ENCODE peak calls at places on chromosomes 13 and 19, in four cellular contexts. W is tibial artery, U is osteoblast, G is pancreas. M is an unnamed sample. For H3K4me1 and H3K36me3, the result is how much of the 10 kb centered on the place peaks cover.

GRCh38 chr13:97226788-97227627 is 4.9 kb downstream of the MBNL2 start:
- DNase-seq in W (no peak), U (no peak), G (no peak), M (peak)

GRCh38 chr19:27822336-27822735 is 1390.6 kb downstream of the UQCRFS1 start:
- DNase-seq in W (no peak), U (no peak), G (no peak), M (no peak)

GRCh38 chr13:111915104-111915551 is 151.8 kb upstream of the SOX1 start:
- DNase-seq in W (no peak), U (peak), G (no peak), M (no peak)

GRCh38 chr13:100916943-100917342 is 242.3 kb upstream of the TMTC4 start:
- DNase-seq in W (no peak), U (no peak), G (no peak), M (no peak)

GRCh38 chr13:81334481-81334880 is 993.6 kb upstream of the SPRY2 start:
- DNase-seq in W (no peak), U (no peak), G (no peak), M (no peak)

GRCh38 chr13:78862460-78862859 is 203.5 kb upstream of the OBI1 start:
- DNase-seq in W (no peak), U (no peak), G (no peak), M (no peak)

GRCh38 chr13:24864579-24864978 is 100.6 kb downstream of the RNF17 start:
- DNase-seq in W (no peak), U (no peak), G (no peak), M (no peak)

GRCh38 chr19:58261968-58262921 is 16.5 kb upstream of the ZNF8 start:
- DNase-seq in W (no peak), U (no peak), G (no peak), M (no peak)

GRCh38 chr13:30147380-30147779 is 160.0 kb downstream of the KATNAL1 start:
- DNase-seq in W (no peak), U (no peak), G (no peak), M (no peak)

GRCh38 chr13:76799696-76800095 is 86.5 kb downstream of the KCTD12 start:
- DNase-seq in W (no peak), U (peak), G (no peak), M (no peak)

GRCh38 chr13:43119206-43119605 is 95.8 kb downstream of the DNAJC15 start:
- DNase-seq in W (no peak), U (no peak), G (no peak), M (no peak)

GRCh38 chr19:51311388-51312257 is at the start of gene IGLON5:
- DNase-seq in W (no peak), U (peak), G (no peak), M (no peak)

GRCh38 chr13:79829880-79830279 is 348.9 kb downstream of the NDFIP2 start:
- DNase-seq in W (no peak), U (no peak), G (no peak), M (no peak)

GRCh38 chr19:14000691-14001365 is 5.3 kb downstream of the RFX1 start:
- DNase-seq in W (no peak), U (no peak), G (no peak), M (no peak)

GRCh38 chr19:14004619-14005380 is 1.3 kb downstream of the RFX1 start:
- DNase-seq in W (peak), U (peak), G (peak), M (no peak)

GRCh38 chr19:14005381-14006084 is 587 bp downstream of the RFX1 start:
- DNase-seq in W (peak), U (peak), G (peak), M (peak)

GRCh38 chr19:14003279-14004051 is 2.7 kb downstream of the RFX1 start:
- DNase-seq in W (no peak), U (peak), G (no peak), M (no peak)

DNA sequence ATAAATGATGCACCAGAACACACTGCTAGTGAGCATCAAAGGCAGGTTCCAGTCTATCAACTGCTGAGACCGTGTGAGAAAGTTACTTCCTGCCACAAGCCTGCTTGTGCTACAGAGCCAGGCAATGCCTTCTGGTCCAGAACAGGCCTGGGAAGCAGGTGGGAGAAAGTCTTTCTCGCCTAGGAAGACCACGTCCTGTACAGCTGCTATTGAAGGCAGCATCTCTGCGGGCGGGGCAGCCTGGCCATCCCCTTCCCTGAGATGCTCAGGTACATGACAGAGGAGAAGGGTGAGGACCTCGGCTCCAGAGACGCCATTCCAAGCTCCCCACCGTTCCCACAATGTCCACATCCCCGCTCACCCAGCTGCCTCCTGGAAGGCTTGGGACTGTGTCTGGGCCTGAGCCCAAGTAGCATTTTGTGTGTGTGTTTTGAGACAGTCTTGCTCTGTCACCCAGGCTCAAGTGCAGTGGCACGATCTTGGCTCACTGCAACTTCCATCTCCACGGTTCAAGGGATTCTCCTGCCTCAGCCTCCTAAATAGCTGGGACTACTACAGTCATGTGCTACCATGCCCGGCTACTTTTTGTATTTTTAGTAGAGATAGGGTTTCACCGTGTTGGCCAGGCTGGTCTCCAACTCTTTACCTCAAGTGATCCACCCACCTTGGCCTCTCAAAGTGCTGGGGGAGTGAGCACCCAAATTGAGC is 3.4 kb downstream of the RFX1 start:
- DNase-seq in W (no peak), U (peak), G (no peak), M (peak)
- H3K4me1 ChIP-seq in W (under half), U (under half), G (under half), M (under half)

GRCh38 chr19:23778566-23778965 is 19.9 kb upstream of the ZNF681 start:
- DNase-seq in W (no peak), U (no peak), G (no peak), M (no peak)
- H3K36me3 ChIP-seq in W (under half), U (under half), G (under half), M (under half)

GRCh38 chr19:13001502-13002388 is 6.5 kb downstream of the NFIX start:
- DNase-seq in W (peak), U (peak), G (no peak), M (no peak)

GRCh38 chr19:13004273-13004672 is 9.0 kb downstream of the NFIX start:
- DNase-seq in W (no peak), U (peak), G (no peak), M (no peak)

GRCh38 chr19:13002970-13003540 is 7.8 kb downstream of the NFIX start:
- DNase-seq in W (no peak), U (no peak), G (no peak), M (no peak)

GRCh38 chr19:13001166-13001501 is 5.9 kb downstream of the NFIX start:
- DNase-seq in W (no peak), U (no peak), G (no peak), M (no peak)

DNA sequence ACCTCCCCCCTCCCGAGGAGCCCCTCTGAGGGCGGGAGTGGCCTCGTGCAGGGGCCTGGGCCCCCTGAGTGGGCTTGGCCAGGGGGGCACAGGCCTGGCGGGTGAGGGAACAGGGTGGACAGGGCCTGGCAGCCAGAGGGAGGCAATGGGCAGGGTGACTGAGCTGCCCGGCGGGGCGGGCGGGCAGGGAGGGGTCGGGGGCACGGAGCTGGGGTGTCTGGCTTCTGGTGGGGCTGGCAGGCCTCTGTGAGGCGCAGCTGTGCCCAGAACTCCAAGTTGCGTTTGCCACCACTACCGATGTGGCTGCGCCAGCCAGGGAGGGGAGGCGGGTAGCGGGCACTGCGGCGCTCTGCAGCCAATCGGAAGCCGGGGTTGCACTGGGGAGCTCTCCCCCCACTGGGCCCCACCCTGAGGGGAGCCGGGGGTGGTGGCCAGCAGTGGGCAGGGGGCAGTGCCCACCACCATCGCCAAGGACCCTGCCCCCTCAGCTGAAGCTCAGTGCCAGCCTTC is 7.2 kb downstream of the NFIX start:
- DNase-seq in W (no peak), U (no peak), G (no peak), M (no peak)
- H3K4me1 ChIP-seq in W (half or more), U (under half), G (under half), M (under half)

GRCh38 chr13:98802548-98802947 is 50.1 kb upstream of the SLC15A1 start:
- DNase-seq in W (no peak), U (no peak), G (no peak), M (no peak)

GRCh38 chr13:98798849-98799645 is 46.6 kb upstream of the SLC15A1 start:
- DNase-seq in W (no peak), U (peak), G (no peak), M (no peak)

GRCh38 chr13:98797456-98797855 is 45.0 kb upstream of the SLC15A1 start:
- DNase-seq in W (no peak), U (no peak), G (no peak), M (no peak)

GRCh38 chr13:98801626-98802418 is 49.4 kb upstream of the SLC15A1 start:
- DNase-seq in W (no peak), U (no peak), G (no peak), M (no peak)

GRCh38 chr13:98800078-98800477 is 47.6 kb upstream of the SLC15A1 start:
- DNase-seq in W (no peak), U (no peak), G (no peak), M (no peak)
- H3K36me3 ChIP-seq in W (under half), U (under half), G (under half), M (under half)

GRCh38 chr19:13838071-13838942 is 38.6 kb upstream of the NANOS3 start:
- DNase-seq in W (no peak), U (peak), G (no peak), M (no peak)
- H3K4me1 ChIP-seq in W (half or more), U (half or more), G (under half), M (half or more)

GRCh38 chr19:43545276-43545675 is 12.3 kb downstream of the ZNF575 start:
- DNase-seq in W (no peak), U (peak), G (no peak), M (no peak)
- H3K36me3 ChIP-seq in W (under half), U (under half), G (under half), M (under half)